ENCODE peak calls at places on chromosomes 12 and 14, in eight cellular contexts. One of them, this sample, is unnamed.

GRCh38 chr12:6047249-6048227 is 76.9 kb downstream of the VWF start:
- DNase-seq in mammary epithelial cell: peak
- DNase-seq in aorta: peak
- DNase-seq in cardiac fibroblast: peak
- DNase-seq in AG20443: peak
- DNase-seq in cortex of kidney: no peak
- DNase-seq in left lung: no peak
- DNase-seq in non-pigmented ciliary epithelial cell: peak
- DNase-seq in this sample: peak

GRCh38 chr14:78902010-78902623 is 731.9 kb downstream of the NRXN3 start:
- DNase-seq in non-pigmented ciliary epithelial cell: peak
- DNase-seq in mammary epithelial cell: peak
- DNase-seq in AG20443: peak
- DNase-seq in left lung: no peak
- DNase-seq in cardiac fibroblast: peak
- DNase-seq in cortex of kidney: no peak
- DNase-seq in aorta: no peak
- DNase-seq in this sample: peak

GRCh38 chr14:36442824-36443241 is 77.2 kb downstream of the NKX2-1 start:
- DNase-seq in mammary epithelial cell: no peak
- DNase-seq in cortex of kidney: no peak
- DNase-seq in left lung: no peak
- DNase-seq in aorta: no peak
- DNase-seq in non-pigmented ciliary epithelial cell: no peak
- DNase-seq in cardiac fibroblast: no peak
- DNase-seq in AG20443: no peak
- DNase-seq in this sample: no peak

GRCh38 chr12:104426926-104427546 is 29.7 kb upstream of the CHST11 start:
- DNase-seq in non-pigmented ciliary epithelial cell: peak
- DNase-seq in cortex of kidney: no peak
- DNase-seq in AG20443: peak
- DNase-seq in cardiac fibroblast: peak
- DNase-seq in aorta: no peak
- DNase-seq in left lung: no peak
- DNase-seq in mammary epithelial cell: peak
- DNase-seq in this sample: peak

GRCh38 chr14:72790887-72791566 is 102.9 kb downstream of the DPF3 start:
- DNase-seq in cortex of kidney: no peak
- DNase-seq in left lung: no peak
- DNase-seq in AG20443: no peak
- DNase-seq in aorta: no peak
- DNase-seq in mammary epithelial cell: no peak
- DNase-seq in cardiac fibroblast: no peak
- DNase-seq in non-pigmented ciliary epithelial cell: no peak
- DNase-seq in this sample: no peak

GRCh38 chr12:21751517-21751916 is 23.0 kb downstream of the KCNJ8 start:
- DNase-seq in non-pigmented ciliary epithelial cell: no peak
- DNase-seq in aorta: no peak
- DNase-seq in cardiac fibroblast: peak
- DNase-seq in mammary epithelial cell: no peak
- DNase-seq in left lung: no peak
- DNase-seq in AG20443: no peak
- DNase-seq in cortex of kidney: no peak
- DNase-seq in this sample: no peak

GRCh38 chr12:50924439-50925341 is 27.7 kb upstream of the HIGD1C start:
- DNase-seq in cardiac fibroblast: peak
- DNase-seq in left lung: no peak
- DNase-seq in aorta: peak
- DNase-seq in non-pigmented ciliary epithelial cell: peak
- DNase-seq in mammary epithelial cell: peak
- DNase-seq in AG20443: peak
- DNase-seq in cortex of kidney: no peak
- DNase-seq in this sample: peak

GRCh38 chr14:74838141-74838540 is 37.8 kb downstream of the PROX2 start:
- DNase-seq in cardiac fibroblast: no peak
- DNase-seq in mammary epithelial cell: no peak
- DNase-seq in cortex of kidney: no peak
- DNase-seq in AG20443: no peak
- DNase-seq in left lung: no peak
- DNase-seq in non-pigmented ciliary epithelial cell: no peak
- DNase-seq in aorta: no peak
- DNase-seq in this sample: no peak

GRCh38 chr12:91877461-91878230 is 268.0 kb downstream of the BTG1 start:
- DNase-seq in cardiac fibroblast: no peak
- DNase-seq in left lung: no peak
- DNase-seq in non-pigmented ciliary epithelial cell: no peak
- DNase-seq in mammary epithelial cell: peak
- DNase-seq in cortex of kidney: no peak
- DNase-seq in AG20443: no peak
- DNase-seq in aorta: no peak
- DNase-seq in this sample: no peak

GRCh38 chr12:7989827-7990491 is 42.6 kb upstream of the FOXJ2 start:
- DNase-seq in mammary epithelial cell: no peak
- DNase-seq in cardiac fibroblast: peak
- DNase-seq in left lung: peak
- DNase-seq in aorta: no peak
- DNase-seq in AG20443: no peak
- DNase-seq in non-pigmented ciliary epithelial cell: no peak
- DNase-seq in cortex of kidney: no peak
- DNase-seq in this sample: no peak

GRCh38 chr14:100776681-100777365 is 49.1 kb upstream of the MEG3 start:
- DNase-seq in cardiac fibroblast: no peak
- DNase-seq in left lung: no peak
- DNase-seq in non-pigmented ciliary epithelial cell: no peak
- DNase-seq in cortex of kidney: no peak
- DNase-seq in mammary epithelial cell: no peak
- DNase-seq in AG20443: no peak
- DNase-seq in aorta: no peak
- DNase-seq in this sample: no peak

GRCh38 chr14:55446127-55446736 is 5.8 kb upstream of the TBPL2 start:
- DNase-seq in aorta: no peak
- DNase-seq in cardiac fibroblast: peak
- DNase-seq in left lung: no peak
- DNase-seq in AG20443: peak
- DNase-seq in non-pigmented ciliary epithelial cell: no peak
- DNase-seq in cortex of kidney: no peak
- DNase-seq in mammary epithelial cell: peak
- DNase-seq in this sample: peak

GRCh38 chr12:128078311-128078851 is 188.6 kb upstream of the TMEM132C start:
- DNase-seq in cortex of kidney: no peak
- DNase-seq in left lung: no peak
- DNase-seq in aorta: no peak
- DNase-seq in AG20443: no peak
- DNase-seq in cardiac fibroblast: no peak
- DNase-seq in non-pigmented ciliary epithelial cell: peak
- DNase-seq in mammary epithelial cell: no peak
- DNase-seq in this sample: no peak

GRCh38 chr12:105431537-105431936 is 101.0 kb downstream of the C12orf75 start:
- DNase-seq in non-pigmented ciliary epithelial cell: no peak
- DNase-seq in AG20443: no peak
- DNase-seq in left lung: no peak
- DNase-seq in mammary epithelial cell: no peak
- DNase-seq in cardiac fibroblast: no peak
- DNase-seq in aorta: no peak
- DNase-seq in cortex of kidney: no peak
- DNase-seq in this sample: no peak

GRCh38 chr12:125734137-125734536 is 668.9 kb downstream of the AACS start:
- DNase-seq in aorta: no peak
- DNase-seq in cardiac fibroblast: no peak
- DNase-seq in cortex of kidney: no peak
- DNase-seq in AG20443: no peak
- DNase-seq in non-pigmented ciliary epithelial cell: no peak
- DNase-seq in mammary epithelial cell: no peak
- DNase-seq in left lung: no peak
- DNase-seq in this sample: no peak

GRCh38 chr14:65424531-65424930 is 12.0 kb downstream of the FUT8 start:
- DNase-seq in AG20443: no peak
- DNase-seq in mammary epithelial cell: no peak
- DNase-seq in non-pigmented ciliary epithelial cell: no peak
- DNase-seq in cardiac fibroblast: no peak
- DNase-seq in cortex of kidney: no peak
- DNase-seq in aorta: no peak
- DNase-seq in left lung: no peak
- DNase-seq in this sample: no peak

GRCh38 chr12:114405449-114406271 is at the start of gene TBX5:
- DNase-seq in cardiac fibroblast: peak
- DNase-seq in aorta: no peak
- DNase-seq in left lung: no peak
- DNase-seq in cortex of kidney: no peak
- DNase-seq in AG20443: peak
- DNase-seq in mammary epithelial cell: no peak
- DNase-seq in non-pigmented ciliary epithelial cell: no peak
- DNase-seq in this sample: peak

GRCh38 chr12:62446741-62447452 is 19.7 kb upstream of the MON2 start:
- DNase-seq in left lung: no peak
- DNase-seq in non-pigmented ciliary epithelial cell: no peak
- DNase-seq in cortex of kidney: no peak
- DNase-seq in cardiac fibroblast: no peak
- DNase-seq in AG20443: no peak
- DNase-seq in aorta: no peak
- DNase-seq in mammary epithelial cell: no peak
- DNase-seq in this sample: no peak

This sample was measured in HFFc6.